ENCODE peak calls at places on chromosomes 3 and 15, in seven cellular contexts. D is thoracic aorta, S is upper lobe of left lung, H is Peyer's patch, Q is HCT116, K is esophagus squamous epithelium, V is uterus. G is an unnamed sample. For H3K4me1 and H3K27me3, the result is how much of the 10 kb centered on the place peaks cover.

GRCh38 chr3:194574639-194575483 is 58.4 kb downstream of the TMEM44 start:
- DNase-seq in D (no peak), S (no peak), H (no peak), Q (no peak), K (no peak), V (no peak), G (no peak)

GRCh38 chr3:57999423-58000115 is 8.7 kb upstream of the FLNB start:
- DNase-seq in D (no peak), S (no peak), H (no peak), Q (no peak), K (no peak), V (no peak), G (peak)

GRCh38 chr3:153060346-153060745 is 101.7 kb upstream of the RAP2B start:
- DNase-seq in D (no peak), S (no peak), H (no peak), Q (no peak), K (no peak), V (no peak), G (no peak)

GRCh38 chr15:27358751-27359434 is 387.9 kb downstream of the GABRG3 start:
- DNase-seq in D (no peak), S (no peak), H (no peak), Q (no peak), K (no peak), V (no peak), G (peak)

GRCh38 chr3:124783696-124784095 is 53.4 kb downstream of the UMPS start:
- DNase-seq in D (no peak), S (no peak), H (no peak), Q (no peak), K (no peak), V (no peak), G (no peak)

GRCh38 chr3:156620260-156620659 is 54.1 kb upstream of the TIPARP start:
- DNase-seq in D (no peak), S (no peak), H (no peak), Q (no peak), K (no peak), V (no peak), G (peak)

GRCh38 chr15:70701891-70702568 is 61.3 kb downstream of the UACA start:
- DNase-seq in D (no peak), S (no peak), H (no peak), Q (no peak), K (no peak), V (no peak), G (peak)

GRCh38 chr15:93974804-93975481 is 256.4 kb upstream of the MCTP2 start:
- DNase-seq in D (no peak), S (no peak), H (no peak), Q (peak), K (no peak), V (no peak), G (peak)

GRCh38 chr15:89003865-89004725 is 84.2 kb upstream of the ABHD2 start:
- DNase-seq in D (no peak), S (no peak), H (no peak), Q (no peak), K (no peak), V (peak), G (peak)

GRCh38 chr15:31366169-31366734 is 39.6 kb downstream of the KLF13 start:
- DNase-seq in D (no peak), S (no peak), H (no peak), Q (no peak), K (no peak), V (peak), G (no peak)

GRCh38 chr3:127291611-127292010 is 3.8 kb upstream of the PRR20G start:
- DNase-seq in D (no peak), S (no peak), H (no peak), Q (no peak), K (no peak), V (no peak), G (no peak)

DNA sequence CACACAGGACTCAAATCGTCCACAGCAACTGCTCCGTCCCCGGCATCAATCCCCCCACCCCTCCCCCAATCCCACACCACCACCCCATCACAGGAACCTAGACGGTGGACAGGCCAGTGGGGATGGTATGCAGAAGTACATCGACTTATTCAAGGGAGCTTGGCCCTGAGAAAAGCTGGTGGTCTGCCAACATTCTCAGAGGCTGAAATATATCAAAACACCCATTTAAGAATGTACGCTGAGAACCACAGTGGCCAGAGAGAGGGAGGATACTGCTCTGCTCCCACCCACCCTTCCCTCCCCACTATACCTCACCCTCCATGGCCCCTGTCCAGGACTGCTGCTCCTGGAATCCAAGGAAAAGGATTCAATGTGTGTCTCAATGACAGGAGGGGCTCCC is 12.4 kb upstream of the USP3 start:
- DNase-seq in D (no peak), S (no peak), H (no peak), Q (no peak), K (no peak), V (no peak), G (no peak)
- H3K4me1 ChIP-seq in D (under half), S (under half), H (under half), Q (under half), K (under half), V (under half), G (under half)

GRCh38 chr15:44300567-44300966 is 12.0 kb downstream of the GOLM2 start:
- DNase-seq in D (no peak), S (no peak), H (no peak), Q (no peak), K (no peak), V (no peak), G (peak)
- H3K27ac ChIP-seq in D (no peak), S (no peak), H (no peak), Q (no peak), K (no peak), V (no peak), G (no peak)

GRCh38 chr3:158101330-158102218 is 4.6 kb downstream of the SHOX2 start:
- DNase-seq in D (no peak), S (no peak), H (no peak), Q (no peak), K (no peak), V (no peak), G (no peak)
- H3K27me3 ChIP-seq in D (under half), S (half or more), H (under half), Q (under half), K (half or more), V (half or more), G (under half)

DNA sequence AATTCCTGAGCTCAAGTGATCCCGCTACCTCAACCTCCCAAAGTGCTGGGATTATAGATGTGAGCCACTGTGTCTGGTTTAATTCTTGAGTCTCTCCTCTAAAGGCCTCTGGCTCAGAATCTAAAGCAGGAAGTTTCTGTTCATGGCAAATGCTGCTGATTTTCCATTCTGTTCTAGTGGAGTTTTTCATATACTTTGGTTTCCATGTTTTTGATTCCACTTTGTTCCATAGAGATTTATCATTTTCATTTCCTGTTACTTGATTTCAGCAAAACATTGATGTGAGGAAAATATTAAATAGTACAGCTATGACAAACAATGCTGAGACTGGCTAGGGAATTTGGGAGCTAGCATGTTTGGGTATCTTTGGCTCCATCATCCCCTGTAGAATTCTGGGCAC is 205.6 kb downstream of the TCF12 start:
- DNase-seq in D (no peak), S (no peak), H (no peak), Q (no peak), K (no peak), V (no peak), G (no peak)
- H3K4me1 ChIP-seq in D (under half), S (under half), H (under half), Q (under half), K (under half), V (under half), G (under half)

GRCh38 chr3:46478341-46478740 is 13.6 kb upstream of the LTF start:
- DNase-seq in D (no peak), S (peak), H (no peak), Q (no peak), K (no peak), V (no peak), G (no peak)

GRCh38 chr3:46477756-46478155 is 13.1 kb upstream of the LTF start:
- DNase-seq in D (no peak), S (no peak), H (no peak), Q (no peak), K (no peak), V (no peak), G (no peak)

GRCh38 chr3:46480481-46481195 is 15.9 kb upstream of the LTF start:
- DNase-seq in D (no peak), S (no peak), H (no peak), Q (no peak), K (no peak), V (no peak), G (no peak)

GRCh38 chr3:46479021-46479420 is 14.3 kb upstream of the LTF start:
- DNase-seq in D (no peak), S (no peak), H (no peak), Q (no peak), K (no peak), V (no peak), G (no peak)

DNA sequence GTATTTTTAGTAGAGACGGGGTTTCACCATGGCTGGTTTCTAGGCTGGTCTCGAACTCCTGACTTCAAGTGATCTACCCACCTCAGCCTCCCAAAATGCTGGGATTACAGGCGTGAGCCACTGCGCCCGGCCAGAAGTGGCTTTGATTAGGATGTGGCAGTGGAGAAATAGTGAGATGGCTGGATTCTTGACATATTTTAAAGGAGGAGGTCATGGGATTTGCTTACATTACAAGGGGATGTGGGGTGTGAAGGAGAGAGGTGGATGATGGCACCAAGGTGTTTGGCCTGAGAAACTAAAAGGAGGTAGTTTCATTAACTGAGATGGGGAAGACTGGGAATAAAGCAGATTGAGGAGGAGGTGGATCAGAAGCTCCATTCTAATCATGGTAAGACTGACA is 15.0 kb upstream of the LTF start:
- DNase-seq in D (no peak), S (no peak), H (no peak), Q (no peak), K (no peak), V (no peak), G (no peak)
- H3K27ac ChIP-seq in D (no peak), S (no peak), H (no peak), Q (no peak), K (no peak), V (no peak), G (no peak)

GRCh38 chr15:98582900-98583554 is 65.3 kb upstream of the IGF1R start:
- DNase-seq in D (no peak), S (no peak), H (no peak), Q (no peak), K (no peak), V (no peak), G (no peak)

GRCh38 chr15:98581715-98582114 is 66.6 kb upstream of the IGF1R start:
- DNase-seq in D (no peak), S (no peak), H (no peak), Q (no peak), K (no peak), V (no peak), G (no peak)

GRCh38 chr15:98586066-98586465 is 62.3 kb upstream of the IGF1R start:
- DNase-seq in D (no peak), S (no peak), H (no peak), Q (no peak), K (no peak), V (no peak), G (no peak)

GRCh38 chr15:98580577-98580976 is 67.8 kb upstream of the IGF1R start:
- DNase-seq in D (no peak), S (no peak), H (no peak), Q (no peak), K (no peak), V (no peak), G (no peak)

GRCh38 chr15:98583758-98584157 is 64.6 kb upstream of the IGF1R start:
- DNase-seq in D (no peak), S (no peak), H (no peak), Q (no peak), K (no peak), V (no peak), G (no peak)
- H3K27me3 ChIP-seq in D (under half), S (under half), H (under half), Q (half or more), K (half or more), V (under half), G (under half)

DNA sequence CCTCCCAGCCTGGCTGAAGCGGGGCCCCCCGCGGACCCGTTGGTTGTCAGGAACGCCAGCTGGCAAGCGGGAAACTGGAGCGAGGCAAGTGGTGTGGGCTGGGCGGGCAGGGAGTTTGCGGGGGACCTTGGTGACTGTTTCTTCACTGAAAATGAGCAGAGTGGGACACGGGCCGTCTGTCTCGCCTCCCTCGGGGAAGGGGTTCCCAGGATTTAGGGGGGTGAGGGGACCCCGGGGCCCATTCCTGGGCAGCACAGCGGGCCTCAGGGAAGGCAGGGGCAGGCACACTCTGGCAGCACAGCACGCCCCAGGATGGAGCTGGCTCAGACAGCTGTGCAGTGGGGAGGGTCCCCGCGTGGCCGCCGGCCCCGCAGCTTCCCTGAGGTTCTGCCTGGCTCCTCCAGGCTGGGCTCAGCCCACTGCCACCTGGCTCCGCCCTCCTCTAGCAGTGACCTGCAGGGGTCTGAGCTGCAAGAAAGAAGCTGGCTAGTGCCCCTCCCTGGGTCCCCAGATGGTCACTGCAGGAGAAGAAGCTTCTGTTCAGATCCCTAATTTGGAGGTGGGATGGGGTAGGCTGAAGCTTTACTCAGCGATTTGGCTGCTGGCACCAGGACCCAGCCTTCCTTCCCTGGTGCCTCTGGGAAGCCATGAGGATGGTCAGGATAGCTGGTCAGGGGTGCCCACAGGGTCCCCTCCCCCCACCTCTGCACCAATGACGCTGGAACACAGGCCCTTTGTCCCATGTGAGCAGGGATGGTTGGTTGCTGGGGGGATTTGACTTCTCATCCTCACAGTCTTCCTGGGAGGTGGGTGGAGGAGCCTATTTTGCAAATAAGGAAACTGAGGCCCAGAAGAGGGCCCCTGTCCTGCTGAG is 90.4 kb downstream of the TBC1D2B start:
- DNase-seq in D (no peak), S (no peak), H (no peak), Q (no peak), K (no peak), V (peak), G (no peak)
- H3K4me1 ChIP-seq in D (under half), S (under half), H (under half), Q (under half), K (under half), V (under half), G (under half)